ENCODE peak calls at places on chromosomes 6 and 20, in ten cellular contexts. C is spleen, A is fibroblast of the aortic adventitia, J is thyroid gland, N is PC-9, G is choroid plexus epithelial cell, V is upper lobe of left lung, Q is foreskin fibroblast, T is AG04450, M is HCT116. H is an unnamed sample.

GRCh38 chr20:61297981-61298380 is 45.9 kb downstream of the CDH4 start:
- DNase-seq in C (peak), A (peak), J (no peak), N (peak), G (peak), V (peak), Q (peak), T (no peak), M (no peak), H (no peak)

GRCh38 chr20:44739952-44740351 is 5.7 kb upstream of the KCNK15 start:
- DNase-seq in C (no peak), A (no peak), J (no peak), N (no peak), G (no peak), V (no peak), Q (no peak), T (no peak), M (no peak), H (no peak)

GRCh38 chr6:157430834-157431233 is 49.8 kb downstream of the ZDHHC14 start:
- DNase-seq in C (no peak), A (no peak), J (no peak), N (no peak), G (no peak), V (no peak), Q (no peak), T (no peak), M (no peak), H (no peak)

GRCh38 chr6:142331075-142331551 is 29.3 kb downstream of the ADGRG6 start:
- DNase-seq in C (no peak), A (no peak), J (no peak), N (no peak), G (peak), V (no peak), Q (peak), T (no peak), M (no peak), H (no peak)

GRCh38 chr20:63574829-63575720 is 1.0 kb upstream of the HELZ2 start:
- DNase-seq in C (peak), A (peak), J (no peak), N (no peak), G (no peak), V (no peak), Q (peak), T (no peak), M (no peak), H (no peak)

GRCh38 chr20:58223358-58223941 is 5.0 kb downstream of the ANKRD60 start:
- DNase-seq in C (no peak), A (no peak), J (no peak), N (no peak), G (no peak), V (no peak), Q (no peak), T (no peak), M (no peak), H (no peak)

GRCh38 chr20:846894-847278 is 13.4 kb downstream of the FAM110A start:
- DNase-seq in C (peak), A (no peak), J (no peak), N (no peak), G (no peak), V (peak), Q (no peak), T (no peak), M (no peak), H (no peak)

GRCh38 chr6:252775-253526 is 39.3 kb upstream of the DUSP22 start:
- DNase-seq in C (no peak), A (no peak), J (no peak), N (no peak), G (peak), V (no peak), Q (no peak), T (no peak), M (no peak), H (no peak)

GRCh38 chr6:5778906-5779305 is 227.8 kb downstream of the NRN1 start:
- DNase-seq in C (no peak), A (no peak), J (no peak), N (no peak), G (no peak), V (no peak), Q (no peak), T (no peak), M (no peak), H (no peak)

GRCh38 chr6:5785235-5785634 is 221.5 kb downstream of the NRN1 start:
- DNase-seq in C (no peak), A (no peak), J (no peak), N (no peak), G (no peak), V (no peak), Q (no peak), T (no peak), M (no peak), H (no peak)

GRCh38 chr6:5783584-5784089 is 223.1 kb downstream of the NRN1 start:
- DNase-seq in C (no peak), A (no peak), J (no peak), N (no peak), G (no peak), V (no peak), Q (no peak), T (no peak), M (no peak), H (no peak)

GRCh38 chr6:5782783-5783567 is 223.8 kb downstream of the NRN1 start:
- DNase-seq in C (no peak), A (no peak), J (no peak), N (no peak), G (peak), V (no peak), Q (peak), T (peak), M (no peak), H (no peak)

DNA sequence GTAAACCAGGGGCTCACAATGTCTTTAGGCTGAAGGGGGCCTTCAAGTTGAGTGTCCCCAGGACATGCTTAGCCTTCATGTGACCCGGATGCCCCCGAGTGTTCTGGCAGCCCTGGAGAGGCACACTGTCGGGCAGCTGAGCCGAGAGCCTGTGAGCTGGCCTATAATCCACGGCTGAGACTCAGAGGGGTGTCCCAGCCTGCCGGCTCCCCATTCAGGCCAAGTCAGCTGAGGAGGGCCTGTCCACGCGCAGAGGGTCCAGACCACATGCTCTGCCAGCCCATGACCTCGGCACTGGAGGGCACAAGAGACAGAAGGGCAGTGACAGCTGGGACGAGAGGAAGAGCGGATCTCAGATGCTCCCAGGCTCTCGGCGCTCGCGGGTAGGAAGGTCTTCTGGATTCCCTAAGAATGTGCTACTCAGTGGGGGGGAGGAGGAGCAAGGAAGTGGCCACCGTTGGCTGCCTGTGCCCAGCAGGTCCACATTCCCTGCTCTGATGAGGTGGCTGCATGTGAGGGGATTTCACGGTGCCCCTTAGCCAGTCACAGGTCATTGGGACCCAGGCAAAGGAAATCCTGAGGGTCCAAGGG is 224.7 kb downstream of the NRN1 start:
- DNase-seq in C (no peak), A (no peak), J (no peak), N (no peak), G (no peak), V (no peak), Q (no peak), T (no peak), M (no peak), H (no peak)
- TF ChIP-seq CTCF in C (no peak), A (no peak), J (no peak), N (no peak), G (no peak), V (no peak), Q (no peak), T (no peak), M (no peak), H (no peak)

DNA sequence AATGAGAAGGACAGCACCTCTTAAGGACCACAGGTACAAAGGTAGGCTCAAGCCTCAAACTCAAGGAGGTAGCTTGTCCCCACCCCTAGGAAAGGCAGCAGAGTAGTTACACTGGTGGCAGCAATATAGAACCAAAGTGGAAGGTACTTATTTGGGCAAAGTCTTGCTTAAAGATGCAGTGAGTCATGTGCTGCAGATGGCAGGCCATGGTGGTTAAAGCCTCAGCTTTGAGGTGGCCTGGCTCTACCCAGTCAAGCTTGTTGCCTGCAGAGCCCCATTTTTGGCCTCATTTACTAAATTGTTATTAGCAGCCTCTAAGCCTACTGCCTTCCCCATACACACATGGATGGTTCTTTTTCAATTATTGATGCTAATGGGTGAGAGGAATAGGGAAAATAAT is 146.0 kb downstream of the ELOVL4 start:
- DNase-seq in C (no peak), A (no peak), J (no peak), N (no peak), G (no peak), V (no peak), Q (no peak), T (no peak), M (no peak), H (no peak)
- H3K4me3 ChIP-seq in C (no peak), A (no peak), J (no peak), N (no peak), G (no peak), V (no peak), Q (no peak), T (no peak), M (no peak), H (no peak)

DNA sequence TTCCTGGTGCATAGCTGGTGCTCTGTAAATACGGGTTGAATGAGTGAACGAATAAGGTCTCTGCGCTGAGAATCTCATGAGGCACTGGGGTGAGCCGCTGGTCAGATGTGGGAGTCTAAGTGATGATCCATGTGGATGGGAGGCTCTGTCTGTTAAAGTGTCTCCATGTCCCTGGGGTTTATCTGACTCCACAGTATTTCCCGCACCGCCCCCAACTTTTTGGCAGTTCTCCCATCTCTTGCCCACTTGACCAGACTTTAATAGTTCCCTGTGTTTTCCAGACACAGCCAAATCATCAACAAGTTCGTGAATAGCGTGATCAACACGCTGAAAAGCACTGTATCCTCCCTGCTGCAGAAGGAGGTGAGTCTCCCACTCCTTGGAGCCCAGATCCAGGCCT is 9.9 kb downstream of the BPIFA2 start:
- DNase-seq in C (no peak), A (no peak), J (peak), N (no peak), G (no peak), V (no peak), Q (no peak), T (no peak), M (no peak), H (peak)
- TF ChIP-seq CTCF in C (no peak), A (no peak), J (no peak), N (no peak), G (no peak), V (no peak), Q (no peak), T (no peak), M (no peak), H (no peak)

GRCh38 chr6:151804585-151805285 is 2.7 kb upstream of the ESR1 start:
- DNase-seq in C (no peak), A (no peak), J (no peak), N (no peak), G (no peak), V (no peak), Q (no peak), T (no peak), M (no peak), H (no peak)
- H3K4me3 ChIP-seq in C (no peak), A (no peak), J (no peak), N (no peak), G (no peak), V (no peak), Q (no peak), T (no peak), M (no peak), H (no peak)

GRCh38 chr6:32430179-32430578 is 9.5 kb upstream of the HLA-DRA start:
- DNase-seq in C (no peak), A (no peak), J (no peak), N (no peak), G (no peak), V (no peak), Q (no peak), T (no peak), M (no peak), H (no peak)
- TF ChIP-seq CTCF in C (no peak), A (no peak), J (no peak), N (no peak), G (no peak), V (no peak), Q (no peak), T (no peak), M (no peak), H (no peak)

DNA sequence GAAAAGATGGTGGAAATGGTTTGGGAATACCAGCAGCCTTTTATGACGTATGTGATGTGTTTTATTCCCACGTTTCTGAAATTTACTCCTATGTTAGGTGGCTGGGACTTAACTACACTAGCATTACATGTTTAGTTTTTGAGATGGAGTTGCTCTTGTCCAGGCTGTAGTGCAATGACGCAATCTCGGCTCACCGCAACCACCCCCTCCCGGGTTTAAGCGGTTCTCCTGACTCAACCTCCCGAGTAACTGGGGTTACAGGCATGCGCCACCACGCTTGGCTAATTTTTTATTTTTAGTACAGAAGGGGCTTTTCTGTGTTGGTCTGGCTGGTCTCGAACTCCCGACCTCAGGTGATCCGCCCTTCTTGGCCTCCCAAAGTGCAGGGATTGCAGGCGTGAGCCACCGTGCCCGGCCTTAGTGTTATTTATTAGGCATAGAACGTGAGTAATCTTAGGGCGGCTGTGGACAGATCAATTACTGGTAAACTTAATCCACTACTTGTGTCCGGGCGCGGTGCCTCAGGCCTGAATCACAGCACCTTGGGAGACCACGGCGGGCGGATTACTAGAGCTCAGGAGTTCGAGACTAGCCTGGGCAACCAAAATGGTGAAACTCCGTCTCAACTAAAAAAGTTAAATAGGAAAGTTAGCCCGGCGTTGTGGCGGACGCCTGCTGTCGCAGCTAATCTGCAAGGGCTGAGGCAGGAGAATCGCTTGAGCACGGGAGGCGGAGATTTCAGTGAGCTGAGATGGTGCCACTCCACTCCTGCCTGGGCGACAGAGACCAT is 123.8 kb upstream of the BTN3A2 start:
- DNase-seq in C (peak), A (no peak), J (peak), N (no peak), G (peak), V (peak), Q (peak), T (no peak), M (no peak), H (peak)
- H3K4me3 ChIP-seq in C (peak), A (peak), J (peak), N (no peak), G (peak), V (no peak), Q (peak), T (peak), M (no peak), H (peak)

GRCh38 chr6:147774856-147775255 is 266.4 kb downstream of the SAMD5 start:
- DNase-seq in C (no peak), A (no peak), J (no peak), N (no peak), G (peak), V (no peak), Q (no peak), T (no peak), M (no peak), H (no peak)
- TF ChIP-seq CTCF in C (no peak), A (no peak), J (no peak), N (peak), G (peak), V (no peak), Q (no peak), T (peak), M (peak), H (no peak)

GRCh38 chr20:9478801-9479200 is 35.6 kb upstream of the LAMP5 start:
- DNase-seq in C (no peak), A (no peak), J (no peak), N (no peak), G (no peak), V (no peak), Q (no peak), T (no peak), M (no peak), H (no peak)
- H3K4me3 ChIP-seq in C (no peak), A (no peak), J (no peak), N (no peak), G (no peak), V (no peak), Q (no peak), T (no peak), M (no peak), H (no peak)

GRCh38 chr20:19921349-19921793 is 95.8 kb upstream of the NAA20 start:
- DNase-seq in C (no peak), A (no peak), J (peak), N (no peak), G (no peak), V (peak), Q (no peak), T (no peak), M (no peak), H (no peak)
- TF ChIP-seq CTCF in C (no peak), A (no peak), J (no peak), N (no peak), G (no peak), V (no peak), Q (no peak), T (no peak), M (no peak), H (no peak)

GRCh38 chr6:170279977-170280688 is 10.7 kb downstream of the DLL1 start:
- DNase-seq in C (peak), A (peak), J (peak), N (peak), G (peak), V (peak), Q (peak), T (no peak), M (no peak), H (peak)
- H3K4me3 ChIP-seq in C (peak), A (peak), J (no peak), N (no peak), G (peak), V (no peak), Q (peak), T (peak), M (peak), H (peak)